ENCODE peak calls at places on chromosomes 1 and 21, in six cellular contexts. One of them, this sample, is unnamed. For H3K4me1, the result is how much of the 10 kb centered on the place peaks cover.

GRCh38 chr1:221858758-221859157 is 116.9 kb upstream of the DUSP10 start:
- DNase-seq in psoas muscle: peak
- DNase-seq in DND-41: no peak
- DNase-seq in adrenal gland: no peak
- DNase-seq in heart left ventricle: no peak
- DNase-seq in left ventricle myocardium inferior: no peak
- DNase-seq in this sample: no peak

GRCh38 chr1:209685835-209686234 is 10.6 kb downstream of the G0S2 start:
- DNase-seq in left ventricle myocardium inferior: no peak
- DNase-seq in psoas muscle: no peak
- DNase-seq in adrenal gland: no peak
- DNase-seq in DND-41: peak
- DNase-seq in heart left ventricle: no peak
- DNase-seq in this sample: no peak

GRCh38 chr1:33219886-33220661 is 36.2 kb upstream of the ZNF362 start:
- DNase-seq in DND-41: no peak
- DNase-seq in left ventricle myocardium inferior: no peak
- DNase-seq in heart left ventricle: no peak
- DNase-seq in psoas muscle: no peak
- DNase-seq in adrenal gland: no peak
- DNase-seq in this sample: no peak

GRCh38 chr1:168803696-168804510 is 74.9 kb upstream of the DPT start:
- DNase-seq in psoas muscle: no peak
- DNase-seq in DND-41: no peak
- DNase-seq in heart left ventricle: no peak
- DNase-seq in left ventricle myocardium inferior: no peak
- DNase-seq in adrenal gland: no peak
- DNase-seq in this sample: no peak

GRCh38 chr1:245310605-245311531 is 156.1 kb downstream of the KIF26B start:
- DNase-seq in DND-41: peak
- DNase-seq in left ventricle myocardium inferior: no peak
- DNase-seq in adrenal gland: peak
- DNase-seq in heart left ventricle: no peak
- DNase-seq in psoas muscle: no peak
- DNase-seq in this sample: no peak

GRCh38 chr1:2566106-2567045 is 10.2 kb downstream of the TNFRSF14 start:
- DNase-seq in adrenal gland: no peak
- DNase-seq in DND-41: no peak
- DNase-seq in heart left ventricle: no peak
- DNase-seq in left ventricle myocardium inferior: no peak
- DNase-seq in psoas muscle: no peak
- DNase-seq in this sample: no peak

GRCh38 chr21:29218749-29219148 is 80.0 kb upstream of the BACH1 start:
- DNase-seq in heart left ventricle: no peak
- DNase-seq in DND-41: no peak
- DNase-seq in left ventricle myocardium inferior: no peak
- DNase-seq in psoas muscle: no peak
- DNase-seq in adrenal gland: no peak
- DNase-seq in this sample: no peak

GRCh38 chr1:92987462-92987861 is 26.2 kb upstream of the DIPK1A start:
- DNase-seq in heart left ventricle: no peak
- DNase-seq in adrenal gland: no peak
- DNase-seq in psoas muscle: no peak
- DNase-seq in left ventricle myocardium inferior: no peak
- DNase-seq in DND-41: no peak
- DNase-seq in this sample: no peak

GRCh38 chr1:88877382-88877825 is 14.0 kb downstream of the GTF2B start:
- DNase-seq in DND-41: no peak
- DNase-seq in adrenal gland: no peak
- DNase-seq in left ventricle myocardium inferior: no peak
- DNase-seq in heart left ventricle: no peak
- DNase-seq in psoas muscle: no peak
- DNase-seq in this sample: no peak

GRCh38 chr1:167146903-167147539 is 53.1 kb downstream of the STYXL2 start:
- DNase-seq in heart left ventricle: no peak
- DNase-seq in DND-41: no peak
- DNase-seq in psoas muscle: no peak
- DNase-seq in adrenal gland: no peak
- DNase-seq in left ventricle myocardium inferior: no peak
- DNase-seq in this sample: no peak

GRCh38 chr1:7447093-7447492 is 324.0 kb upstream of the VAMP3 start:
- DNase-seq in left ventricle myocardium inferior: no peak
- DNase-seq in adrenal gland: no peak
- DNase-seq in DND-41: no peak
- DNase-seq in psoas muscle: no peak
- DNase-seq in heart left ventricle: no peak
- DNase-seq in this sample: no peak

GRCh38 chr1:201348211-201348566 is 29.3 kb downstream of the TNNT2 start:
- DNase-seq in adrenal gland: peak
- DNase-seq in DND-41: peak
- DNase-seq in left ventricle myocardium inferior: no peak
- DNase-seq in heart left ventricle: no peak
- DNase-seq in psoas muscle: no peak
- DNase-seq in this sample: no peak

GRCh38 chr1:186188004-186188539 is 187.0 kb downstream of the TPR start:
- DNase-seq in left ventricle myocardium inferior: no peak
- DNase-seq in psoas muscle: no peak
- DNase-seq in adrenal gland: no peak
- DNase-seq in DND-41: no peak
- DNase-seq in heart left ventricle: no peak
- DNase-seq in this sample: no peak

GRCh38 chr1:30742963-30743559 is 14.5 kb downstream of the LAPTM5 start:
- DNase-seq in adrenal gland: no peak
- DNase-seq in psoas muscle: no peak
- DNase-seq in heart left ventricle: no peak
- DNase-seq in DND-41: no peak
- DNase-seq in left ventricle myocardium inferior: no peak
- DNase-seq in this sample: no peak
- H3K4me1 ChIP-seq in adrenal gland: under half
- H3K4me1 ChIP-seq in psoas muscle: under half
- H3K4me1 ChIP-seq in heart left ventricle: under half
- H3K4me1 ChIP-seq in DND-41: under half
- H3K4me1 ChIP-seq in left ventricle myocardium inferior: under half
- H3K4me1 ChIP-seq in this sample: under half

GRCh38 chr1:177355575-177355974 is 184.8 kb downstream of the BRINP2 start:
- DNase-seq in psoas muscle: no peak
- DNase-seq in left ventricle myocardium inferior: no peak
- DNase-seq in DND-41: peak
- DNase-seq in heart left ventricle: no peak
- DNase-seq in adrenal gland: peak
- DNase-seq in this sample: no peak
- TF ChIP-seq CTCF in psoas muscle: peak
- TF ChIP-seq CTCF in left ventricle myocardium inferior: peak
- TF ChIP-seq CTCF in DND-41: peak
- TF ChIP-seq CTCF in heart left ventricle: peak
- TF ChIP-seq CTCF in adrenal gland: peak
- TF ChIP-seq CTCF in this sample: no peak

GRCh38 chr1:90834354-90835171 is 117.5 kb upstream of the BARHL2 start:
- DNase-seq in DND-41: no peak
- DNase-seq in left ventricle myocardium inferior: no peak
- DNase-seq in adrenal gland: no peak
- DNase-seq in psoas muscle: no peak
- DNase-seq in heart left ventricle: no peak
- DNase-seq in this sample: no peak

GRCh38 chr1:90837420-90837819 is 120.3 kb upstream of the BARHL2 start:
- DNase-seq in heart left ventricle: no peak
- DNase-seq in DND-41: no peak
- DNase-seq in adrenal gland: no peak
- DNase-seq in psoas muscle: no peak
- DNase-seq in left ventricle myocardium inferior: no peak
- DNase-seq in this sample: no peak

GRCh38 chr1:90835172-90835660 is 118.1 kb upstream of the BARHL2 start:
- DNase-seq in psoas muscle: no peak
- DNase-seq in adrenal gland: no peak
- DNase-seq in DND-41: no peak
- DNase-seq in left ventricle myocardium inferior: no peak
- DNase-seq in heart left ventricle: no peak
- DNase-seq in this sample: no peak

GRCh38 chr1:90835661-90836344 is 118.7 kb upstream of the BARHL2 start:
- DNase-seq in adrenal gland: no peak
- DNase-seq in heart left ventricle: no peak
- DNase-seq in left ventricle myocardium inferior: no peak
- DNase-seq in psoas muscle: peak
- DNase-seq in DND-41: no peak
- DNase-seq in this sample: no peak

DNA sequence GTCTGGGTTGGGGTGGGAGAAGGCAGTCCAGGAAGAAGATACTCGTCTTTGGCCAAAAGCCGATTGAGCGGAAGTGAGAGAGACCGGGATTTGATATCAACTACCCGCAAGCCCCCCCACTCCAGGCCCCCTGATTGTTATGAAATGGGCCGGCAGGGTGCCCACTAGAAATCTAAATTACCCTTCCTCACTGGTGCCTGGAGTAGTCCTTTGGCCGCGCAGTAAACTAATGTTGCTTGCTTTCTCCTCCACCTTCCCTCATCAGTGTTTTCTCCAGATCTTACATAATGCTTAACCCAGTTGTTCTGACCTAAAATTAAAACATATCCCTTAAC is 119.2 kb upstream of the BARHL2 start:
- DNase-seq in left ventricle myocardium inferior: no peak
- DNase-seq in heart left ventricle: no peak
- DNase-seq in DND-41: no peak
- DNase-seq in adrenal gland: no peak
- DNase-seq in psoas muscle: no peak
- DNase-seq in this sample: no peak
- H3K4me3 ChIP-seq in left ventricle myocardium inferior: peak
- H3K4me3 ChIP-seq in heart left ventricle: peak
- H3K4me3 ChIP-seq in DND-41: no peak
- H3K4me3 ChIP-seq in adrenal gland: no peak
- H3K4me3 ChIP-seq in psoas muscle: peak
- H3K4me3 ChIP-seq in this sample: no peak

DNA sequence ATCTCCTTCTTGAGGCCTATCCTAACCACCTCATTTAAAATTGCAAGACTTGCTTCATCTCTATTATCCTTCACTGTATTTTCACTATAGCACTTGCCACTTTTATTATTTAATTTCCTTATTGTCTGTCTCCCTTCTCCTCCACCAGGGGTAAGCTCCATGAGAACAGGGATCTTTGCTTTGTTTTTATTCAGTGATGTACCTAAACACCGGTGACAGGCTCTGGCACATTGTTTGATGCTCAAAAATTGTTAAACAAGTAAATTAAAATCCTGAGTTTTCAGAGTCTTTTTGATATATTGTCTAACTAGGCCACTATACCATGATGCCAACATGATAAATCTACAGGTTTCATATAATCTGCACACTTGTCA is 17.2 kb upstream of the SPEN start:
- DNase-seq in heart left ventricle: no peak
- DNase-seq in DND-41: no peak
- DNase-seq in left ventricle myocardium inferior: no peak
- DNase-seq in psoas muscle: no peak
- DNase-seq in adrenal gland: no peak
- DNase-seq in this sample: no peak
- H3K4me1 ChIP-seq in heart left ventricle: under half
- H3K4me1 ChIP-seq in DND-41: under half
- H3K4me1 ChIP-seq in left ventricle myocardium inferior: under half
- H3K4me1 ChIP-seq in psoas muscle: under half
- H3K4me1 ChIP-seq in adrenal gland: under half
- H3K4me1 ChIP-seq in this sample: under half

DNA sequence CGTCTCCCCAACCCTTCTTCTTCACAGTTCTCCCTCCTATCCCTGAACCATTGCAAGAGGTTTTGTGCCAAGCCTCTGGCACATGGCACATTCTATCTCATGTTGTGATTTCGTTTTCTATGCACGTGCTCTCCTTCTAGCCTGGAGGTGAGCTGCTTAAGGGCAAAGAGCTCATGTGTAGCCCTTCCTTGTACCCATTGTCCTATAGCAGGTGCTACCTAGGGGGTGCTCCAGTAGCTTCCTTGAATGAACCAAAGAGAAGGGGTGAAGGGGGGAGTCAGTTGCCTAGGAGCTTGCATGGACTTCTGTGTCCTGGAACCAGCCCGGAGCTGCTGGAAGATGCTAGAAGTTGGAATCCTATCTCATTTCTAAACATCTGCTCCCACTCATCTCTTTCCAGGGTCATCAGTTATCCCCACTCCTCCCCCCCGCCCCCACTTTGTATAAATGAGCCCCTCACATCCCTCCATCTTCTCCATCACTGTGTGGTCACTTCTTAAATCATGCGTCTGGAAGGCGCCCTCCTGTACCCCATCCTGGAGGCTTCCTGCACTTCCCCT is 535 bp upstream of the DISC1 start:
- DNase-seq in heart left ventricle: no peak
- DNase-seq in psoas muscle: no peak
- DNase-seq in DND-41: no peak
- DNase-seq in adrenal gland: no peak
- DNase-seq in left ventricle myocardium inferior: no peak
- DNase-seq in this sample: no peak
- TF ChIP-seq CTCF in heart left ventricle: no peak
- TF ChIP-seq CTCF in psoas muscle: no peak
- TF ChIP-seq CTCF in DND-41: no peak
- TF ChIP-seq CTCF in adrenal gland: no peak
- TF ChIP-seq CTCF in left ventricle myocardium inferior: no peak
- TF ChIP-seq CTCF in this sample: no peak

GRCh38 chr1:242219298-242219901 is 220.5 kb upstream of the MAP1LC3C start:
- DNase-seq in left ventricle myocardium inferior: no peak
- DNase-seq in adrenal gland: no peak
- DNase-seq in DND-41: no peak
- DNase-seq in psoas muscle: no peak
- DNase-seq in heart left ventricle: no peak
- DNase-seq in this sample: no peak
- H3K4me3 ChIP-seq in left ventricle myocardium inferior: no peak
- H3K4me3 ChIP-seq in adrenal gland: no peak
- H3K4me3 ChIP-seq in DND-41: no peak
- H3K4me3 ChIP-seq in psoas muscle: no peak
- H3K4me3 ChIP-seq in heart left ventricle: no peak
- H3K4me3 ChIP-seq in this sample: no peak

GRCh38 chr1:63873751-63874150 is 99.9 kb downstream of the ROR1 start:
- DNase-seq in DND-41: no peak
- DNase-seq in psoas muscle: no peak
- DNase-seq in left ventricle myocardium inferior: no peak
- DNase-seq in adrenal gland: no peak
- DNase-seq in heart left ventricle: no peak
- DNase-seq in this sample: no peak
- H3K4me1 ChIP-seq in DND-41: under half
- H3K4me1 ChIP-seq in psoas muscle: under half
- H3K4me1 ChIP-seq in left ventricle myocardium inferior: under half
- H3K4me1 ChIP-seq in adrenal gland: under half
- H3K4me1 ChIP-seq in heart left ventricle: under half
- H3K4me1 ChIP-seq in this sample: under half